ENCODE peak calls at places on chromosomes 12 and 14, in eight cellular contexts. One of them, this sample, is unnamed.

GRCh38 chr12:125203145-125203765 is 138.0 kb downstream of the AACS start:
- DNase-seq in transverse colon: no peak
- DNase-seq in K562: peak; percentile 28
- DNase-seq in IMR-90: no peak
- DNase-seq in stomach: no peak
- DNase-seq in adrenal gland: no peak
- DNase-seq in body of pancreas: no peak
- DNase-seq in breast epithelium: no peak
- DNase-seq in this sample: no peak

GRCh38 chr12:116346222-116346621 is 68.7 kb upstream of the MED13L start:
- DNase-seq in transverse colon: no peak
- DNase-seq in K562: peak; percentile 41
- DNase-seq in IMR-90: no peak
- DNase-seq in stomach: no peak
- DNase-seq in adrenal gland: peak; percentile 48
- DNase-seq in body of pancreas: no peak
- DNase-seq in breast epithelium: no peak
- DNase-seq in this sample: no peak

GRCh38 chr12:1870998-1871917 is 47.2 kb downstream of the CACNA2D4 start:
- DNase-seq in transverse colon: no peak
- DNase-seq in K562: no peak
- DNase-seq in IMR-90: no peak
- DNase-seq in stomach: no peak
- DNase-seq in adrenal gland: no peak
- DNase-seq in body of pancreas: no peak
- DNase-seq in breast epithelium: no peak
- DNase-seq in this sample: no peak

GRCh38 chr14:79437951-79438350 is 773.4 kb downstream of the DIO2 start:
- DNase-seq in transverse colon: no peak
- DNase-seq in K562: no peak
- DNase-seq in IMR-90: no peak
- DNase-seq in stomach: no peak
- DNase-seq in adrenal gland: no peak
- DNase-seq in body of pancreas: peak; percentile 77
- DNase-seq in breast epithelium: no peak
- DNase-seq in this sample: no peak

GRCh38 chr14:49875640-49876198 is 17.2 kb upstream of the ARF6 start:
- DNase-seq in transverse colon: no peak
- DNase-seq in K562: no peak
- DNase-seq in IMR-90: no peak
- DNase-seq in stomach: no peak
- DNase-seq in adrenal gland: no peak
- DNase-seq in body of pancreas: no peak
- DNase-seq in breast epithelium: no peak
- DNase-seq in this sample: no peak

GRCh38 chr12:49565119-49565955 is 2.6 kb downstream of the MCRS1 start:
- DNase-seq in transverse colon: no peak
- DNase-seq in K562: no peak
- DNase-seq in IMR-90: no peak
- DNase-seq in stomach: no peak
- DNase-seq in adrenal gland: no peak
- DNase-seq in body of pancreas: no peak
- DNase-seq in breast epithelium: no peak
- DNase-seq in this sample: no peak

GRCh38 chr12:9751204-9752144 is 9.2 kb downstream of the CD69 start:
- DNase-seq in transverse colon: no peak
- DNase-seq in K562: peak; percentile 24
- DNase-seq in IMR-90: peak; percentile 16
- DNase-seq in stomach: no peak
- DNase-seq in adrenal gland: no peak
- DNase-seq in body of pancreas: no peak
- DNase-seq in breast epithelium: no peak
- DNase-seq in this sample: no peak

GRCh38 chr12:39824505-39825198 is 205.0 kb upstream of the ABCD2 start:
- DNase-seq in transverse colon: no peak
- DNase-seq in K562: no peak
- DNase-seq in IMR-90: peak; percentile 4
- DNase-seq in stomach: no peak
- DNase-seq in adrenal gland: no peak
- DNase-seq in body of pancreas: no peak
- DNase-seq in breast epithelium: no peak
- DNase-seq in this sample: no peak

GRCh38 chr12:87661770-87662402 is 367.3 kb downstream of the C12orf50 start:
- DNase-seq in transverse colon: no peak
- DNase-seq in K562: no peak
- DNase-seq in IMR-90: peak; percentile 3
- DNase-seq in stomach: no peak
- DNase-seq in adrenal gland: no peak
- DNase-seq in body of pancreas: no peak
- DNase-seq in breast epithelium: no peak
- DNase-seq in this sample: no peak

DNA sequence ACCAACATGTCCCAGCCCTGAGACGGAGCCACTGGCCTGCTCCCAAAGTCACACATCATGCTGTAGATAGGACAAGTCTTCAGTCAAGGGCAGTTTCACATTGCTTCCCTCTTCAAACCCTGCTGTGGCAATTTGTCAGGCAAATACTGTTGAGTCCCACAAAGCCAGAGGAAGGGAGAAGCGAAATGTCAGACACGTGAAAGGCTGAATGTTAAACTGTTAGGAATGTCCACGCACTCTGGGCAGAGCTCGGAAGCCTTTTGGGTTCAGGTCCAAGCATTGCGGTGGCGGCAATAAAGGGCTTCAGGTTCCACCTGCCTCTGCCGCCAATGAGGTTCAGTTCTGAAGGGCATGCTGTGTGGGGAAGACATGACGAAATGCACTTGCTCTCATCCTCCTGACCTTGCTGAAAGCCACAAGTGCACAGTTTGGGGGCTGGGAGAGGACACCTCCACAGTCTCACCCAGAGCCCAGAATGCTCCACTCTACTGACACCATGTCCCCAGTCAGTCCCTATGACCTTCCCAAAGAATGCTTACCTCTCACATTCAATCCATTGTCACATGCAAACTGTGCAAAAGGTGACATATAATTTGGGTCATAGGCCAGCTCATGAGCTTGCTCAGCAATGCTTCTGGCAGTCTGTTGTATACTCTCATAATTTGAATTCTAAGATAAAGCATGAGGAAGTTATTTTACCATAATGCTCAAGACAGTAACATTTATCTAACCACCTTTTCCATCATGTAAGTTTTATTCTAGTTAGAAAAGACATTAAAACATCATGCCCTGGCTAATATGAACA is 35.7 kb downstream of the RAD9B start:
- DNase-seq in transverse colon: peak; percentile 44
- DNase-seq in K562: no peak
- DNase-seq in IMR-90: no peak
- DNase-seq in stomach: peak; percentile 58
- DNase-seq in adrenal gland: peak; percentile 86
- DNase-seq in body of pancreas: peak; percentile 59
- DNase-seq in breast epithelium: no peak
- DNase-seq in this sample: peak; percentile 62
- TF ChIP-seq POLR2A in transverse colon: no peak
- TF ChIP-seq POLR2A in K562: no peak
- TF ChIP-seq POLR2A in IMR-90: no peak
- TF ChIP-seq POLR2A in stomach: no peak
- TF ChIP-seq POLR2A in adrenal gland: peak; percentile 18
- TF ChIP-seq POLR2A in body of pancreas: no peak
- TF ChIP-seq POLR2A in breast epithelium: no peak
- TF ChIP-seq POLR2A in this sample: no peak

GRCh38 chr14:92651793-92652382 is 96.5 kb downstream of the LGMN start:
- DNase-seq in transverse colon: peak; percentile 44
- DNase-seq in K562: no peak
- DNase-seq in IMR-90: no peak
- DNase-seq in stomach: peak; percentile 44
- DNase-seq in adrenal gland: peak; percentile 41
- DNase-seq in body of pancreas: no peak
- DNase-seq in breast epithelium: no peak
- DNase-seq in this sample: peak; percentile 49
- TF ChIP-seq POLR2A in transverse colon: peak; percentile 22
- TF ChIP-seq POLR2A in K562: no peak
- TF ChIP-seq POLR2A in IMR-90: no peak
- TF ChIP-seq POLR2A in stomach: no peak
- TF ChIP-seq POLR2A in adrenal gland: no peak
- TF ChIP-seq POLR2A in body of pancreas: no peak
- TF ChIP-seq POLR2A in breast epithelium: no peak
- TF ChIP-seq POLR2A in this sample: no peak

GRCh38 chr12:80293759-80294158 is 150.3 kb upstream of the PTPRQ start:
- DNase-seq in transverse colon: no peak
- DNase-seq in K562: no peak
- DNase-seq in IMR-90: no peak
- DNase-seq in stomach: no peak
- DNase-seq in adrenal gland: no peak
- DNase-seq in body of pancreas: no peak
- DNase-seq in breast epithelium: no peak
- DNase-seq in this sample: no peak
- TF ChIP-seq POLR2A in transverse colon: no peak
- TF ChIP-seq POLR2A in K562: no peak
- TF ChIP-seq POLR2A in IMR-90: no peak
- TF ChIP-seq POLR2A in stomach: no peak
- TF ChIP-seq POLR2A in adrenal gland: no peak
- TF ChIP-seq POLR2A in body of pancreas: no peak
- TF ChIP-seq POLR2A in breast epithelium: no peak
- TF ChIP-seq POLR2A in this sample: no peak

GRCh38 chr12:108567388-108567787 is 5.0 kb downstream of the ISCU start:
- DNase-seq in transverse colon: no peak
- DNase-seq in K562: no peak
- DNase-seq in IMR-90: no peak
- DNase-seq in stomach: no peak
- DNase-seq in adrenal gland: no peak
- DNase-seq in body of pancreas: no peak
- DNase-seq in breast epithelium: no peak
- DNase-seq in this sample: no peak

GRCh38 chr12:108567974-108568652 is 5.7 kb downstream of the ISCU start:
- DNase-seq in transverse colon: no peak
- DNase-seq in K562: no peak
- DNase-seq in IMR-90: peak; percentile 15
- DNase-seq in stomach: no peak
- DNase-seq in adrenal gland: no peak
- DNase-seq in body of pancreas: no peak
- DNase-seq in breast epithelium: no peak
- DNase-seq in this sample: peak; percentile 42

GRCh38 chr12:108564724-108565123 is 2.3 kb downstream of the ISCU start:
- DNase-seq in transverse colon: no peak
- DNase-seq in K562: no peak
- DNase-seq in IMR-90: no peak
- DNase-seq in stomach: no peak
- DNase-seq in adrenal gland: no peak
- DNase-seq in body of pancreas: no peak
- DNase-seq in breast epithelium: no peak
- DNase-seq in this sample: no peak

GRCh38 chr12:108566452-108566851 is 4.1 kb downstream of the ISCU start:
- DNase-seq in transverse colon: no peak
- DNase-seq in K562: no peak
- DNase-seq in IMR-90: no peak
- DNase-seq in stomach: no peak
- DNase-seq in adrenal gland: no peak
- DNase-seq in body of pancreas: no peak
- DNase-seq in breast epithelium: no peak
- DNase-seq in this sample: no peak

DNA sequence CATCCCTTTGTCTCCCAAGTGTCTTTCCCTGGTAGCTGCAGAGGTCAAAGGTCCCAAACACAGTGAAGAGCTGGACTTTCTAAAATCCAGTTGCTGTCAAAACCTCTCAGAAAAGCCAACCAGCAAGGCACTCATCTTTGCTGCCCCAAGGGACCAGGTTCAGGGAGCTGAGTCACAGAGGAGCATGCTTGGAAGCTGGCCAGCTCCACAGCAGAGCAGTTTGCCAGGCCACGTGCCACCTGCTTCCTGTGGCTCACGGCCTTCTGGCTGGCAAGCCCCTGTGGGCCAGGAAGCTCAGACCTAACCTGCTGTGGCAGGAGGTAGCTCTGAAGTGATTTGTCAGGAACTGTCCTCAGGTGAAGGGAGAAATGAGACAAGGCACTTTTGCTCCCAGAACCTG is 3.6 kb downstream of the ISCU start:
- DNase-seq in transverse colon: peak; percentile 84
- DNase-seq in K562: no peak
- DNase-seq in IMR-90: peak; percentile 73
- DNase-seq in stomach: peak; percentile 86
- DNase-seq in adrenal gland: peak; percentile 98
- DNase-seq in body of pancreas: peak; percentile 91
- DNase-seq in breast epithelium: peak; percentile 74
- DNase-seq in this sample: peak; percentile 95
- TF ChIP-seq POLR2A in transverse colon: no peak
- TF ChIP-seq POLR2A in K562: no peak
- TF ChIP-seq POLR2A in IMR-90: no peak
- TF ChIP-seq POLR2A in stomach: no peak
- TF ChIP-seq POLR2A in adrenal gland: no peak
- TF ChIP-seq POLR2A in body of pancreas: no peak
- TF ChIP-seq POLR2A in breast epithelium: no peak
- TF ChIP-seq POLR2A in this sample: no peak

DNA sequence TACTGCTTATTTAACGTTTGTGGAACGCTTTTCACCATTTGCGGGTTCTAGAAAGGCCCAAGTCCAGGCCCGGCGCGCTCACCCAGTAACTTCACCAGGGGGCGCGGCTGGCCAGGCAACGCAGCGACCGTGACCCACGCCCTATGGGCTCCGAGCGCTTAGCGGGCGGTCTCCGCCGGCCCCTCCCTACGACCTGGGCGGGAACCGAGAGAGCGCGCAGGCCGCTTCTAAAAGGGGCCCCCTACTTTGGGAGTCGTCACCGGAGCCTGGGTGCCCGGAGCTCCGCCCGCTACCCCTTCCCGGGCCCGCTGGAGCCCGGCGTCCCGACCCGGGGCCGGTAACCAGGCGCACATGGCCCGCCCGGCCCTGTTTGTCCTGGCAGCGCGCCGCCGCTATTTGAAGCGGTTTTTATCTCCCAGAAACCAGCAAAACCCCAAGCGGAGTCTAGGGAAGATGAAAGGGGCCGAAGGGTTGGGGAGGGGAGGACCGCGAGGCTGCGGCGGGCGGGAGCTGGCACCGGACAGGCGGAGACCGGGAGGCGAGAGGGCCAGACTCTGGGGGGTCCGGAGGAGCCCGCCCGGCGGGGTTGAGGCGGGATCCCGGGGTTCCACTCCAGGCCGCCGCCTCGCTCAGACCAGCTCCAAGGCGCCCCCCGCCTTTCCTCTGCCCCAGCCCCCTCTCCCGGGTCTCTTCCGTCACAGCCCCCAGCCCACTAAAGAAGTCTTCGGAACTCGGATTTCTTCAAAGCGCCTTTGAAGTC is 3.5 kb upstream of the AAAS start:
- DNase-seq in transverse colon: peak; percentile 93
- DNase-seq in K562: peak; percentile 95
- DNase-seq in IMR-90: peak; percentile 84
- DNase-seq in stomach: peak; percentile 93
- DNase-seq in adrenal gland: peak; percentile 94
- DNase-seq in body of pancreas: peak; percentile 93
- DNase-seq in breast epithelium: peak; percentile 87
- DNase-seq in this sample: peak; percentile 98
- TF ChIP-seq POLR2A in transverse colon: peak; percentile 62
- TF ChIP-seq POLR2A in K562: peak; percentile 85
- TF ChIP-seq POLR2A in IMR-90: peak; percentile 49
- TF ChIP-seq POLR2A in stomach: no peak
- TF ChIP-seq POLR2A in adrenal gland: peak; percentile 78
- TF ChIP-seq POLR2A in body of pancreas: peak; percentile 49
- TF ChIP-seq POLR2A in breast epithelium: peak; percentile 20
- TF ChIP-seq POLR2A in this sample: no peak

This sample was measured in lower leg skin.